ENCODE peak calls at places on chromosomes 5 and 9, in six cellular contexts. H is IMR-90, Y is trophoblast cell, L is neuronal stem cell, M is H9, D is mesenchymal stem cell. U is an unnamed sample.
A peak's percentile ranks its signal among the peaks of the same experiment; 100 is the strongest.

GRCh38 chr5:167072225-167072624 is 1219.2 kb upstream of the WWC1 start:
- DNase-seq in H (no peak), Y (no peak), L (no peak), M (no peak), D (no peak), U (no peak)

GRCh38 chr5:127878174-127878750 is 175.1 kb downstream of the CCDC192 start:
- DNase-seq in H (peak; percentile 57), Y (peak; percentile 72), L (peak; percentile 5), M (peak; percentile 52), D (peak; percentile 60), U (peak; percentile 67)

GRCh38 chr5:1747079-1747802 is 52.4 kb downstream of the MRPL36 start:
- DNase-seq in H (no peak), Y (no peak), L (no peak), M (peak; percentile 22), D (no peak), U (peak; percentile 34)

GRCh38 chr9:79764377-79764776 is 192.6 kb downstream of the TLE4 start:
- DNase-seq in H (peak; percentile 98), Y (peak; percentile 82), L (no peak), M (no peak), D (peak; percentile 92), U (no peak)

GRCh38 chr5:154058055-154059038 is 19.6 kb downstream of the MFAP3 start:
- DNase-seq in H (peak; percentile 31), Y (no peak), L (no peak), M (no peak), D (no peak), U (no peak)

GRCh38 chr9:79708541-79708940 is 136.8 kb downstream of the TLE4 start:
- DNase-seq in H (no peak), Y (no peak), L (no peak), M (no peak), D (no peak), U (no peak)

GRCh38 chr5:35129276-35129675 is 81.5 kb upstream of the AGXT2 start:
- DNase-seq in H (peak; percentile 96), Y (peak; percentile 19), L (no peak), M (no peak), D (peak; percentile 68), U (no peak)

GRCh38 chr5:166991586-166991985 is 1299.9 kb upstream of the WWC1 start:
- DNase-seq in H (no peak), Y (no peak), L (no peak), M (no peak), D (no peak), U (no peak)

GRCh38 chr9:82912639-82913038 is 150.3 kb downstream of the RASEF start:
- DNase-seq in H (no peak), Y (no peak), L (no peak), M (no peak), D (no peak), U (no peak)

GRCh38 chr9:122144836-122145235 is 14.7 kb downstream of the NDUFA8 start:
- DNase-seq in H (no peak), Y (no peak), L (no peak), M (no peak), D (peak; percentile 14), U (no peak)

GRCh38 chr5:141565826-141566575 is 52.8 kb downstream of the DIAPH1 start:
- DNase-seq in H (peak; percentile 24), Y (no peak), L (no peak), M (no peak), D (no peak), U (no peak)

GRCh38 chr9:91902465-91903125 is 47.4 kb downstream of the ROR2 start:
- DNase-seq in H (peak; percentile 53), Y (no peak), L (no peak), M (no peak), D (peak; percentile 48), U (no peak)

GRCh38 chr9:78010419-78010818 is 21.2 kb downstream of the GNAQ start:
- DNase-seq in H (no peak), Y (no peak), L (no peak), M (no peak), D (no peak), U (no peak)

GRCh38 chr9:83271665-83272071 is 208.7 kb upstream of the RASEF start:
- DNase-seq in H (no peak), Y (no peak), L (no peak), M (no peak), D (no peak), U (no peak)

GRCh38 chr9:119556129-119556875 is 187.1 kb upstream of the BRINP1 start:
- DNase-seq in H (peak; percentile 18), Y (peak; percentile 67), L (peak; percentile 71), M (peak; percentile 88), D (peak; percentile 46), U (peak; percentile 59)

GRCh38 chr5:56078675-56079500 is 84.1 kb upstream of the IL6ST start:
- DNase-seq in H (peak; percentile 41), Y (peak; percentile 46), L (no peak), M (no peak), D (no peak), U (no peak)

GRCh38 chr9:125971050-125971449 is 223.9 kb downstream of the PBX3 start:
- DNase-seq in H (no peak), Y (no peak), L (no peak), M (no peak), D (no peak), U (peak; percentile 42)

GRCh38 chr5:109516385-109516784 is 106.6 kb upstream of the PJA2 start:
- DNase-seq in H (peak; percentile 10), Y (peak; percentile 32), L (no peak), M (no peak), D (peak; percentile 62), U (no peak)
- H3K14ac ChIP-seq in H (no peak overlapping the region), Y (no peak overlapping the region), L (no peak overlapping the region), M (no peak overlapping the region), D (no peak overlapping the region), U (no peak overlapping the region)

DNA sequence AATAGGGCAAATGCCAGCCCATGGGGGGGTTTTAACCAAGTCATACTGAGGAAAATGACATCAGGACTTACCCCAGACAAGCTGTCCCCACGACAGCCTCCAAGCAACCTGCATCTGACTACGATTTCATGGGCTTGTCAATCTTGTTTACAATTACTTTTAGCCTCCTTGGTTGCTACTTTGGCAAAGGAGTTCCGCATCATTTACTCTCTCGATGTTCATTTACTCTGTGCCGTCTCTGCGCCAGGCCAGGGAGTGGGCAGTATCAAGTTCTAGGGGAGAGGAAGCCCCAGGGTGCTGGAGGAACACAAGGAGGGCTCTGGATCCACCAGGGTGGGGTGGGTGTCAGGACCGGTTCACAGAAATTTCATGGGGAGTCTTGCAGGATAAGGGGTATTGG is 23.9 kb downstream of the PTPN3 start:
- DNase-seq in H (no peak), Y (no peak), L (no peak), M (no peak), D (no peak), U (no peak)
- H3K14ac ChIP-seq in H (no peak overlapping the region), Y (no peak overlapping the region), L (no peak overlapping the region), M (no peak overlapping the region), D (no peak overlapping the region), U (no peak overlapping the region)

DNA sequence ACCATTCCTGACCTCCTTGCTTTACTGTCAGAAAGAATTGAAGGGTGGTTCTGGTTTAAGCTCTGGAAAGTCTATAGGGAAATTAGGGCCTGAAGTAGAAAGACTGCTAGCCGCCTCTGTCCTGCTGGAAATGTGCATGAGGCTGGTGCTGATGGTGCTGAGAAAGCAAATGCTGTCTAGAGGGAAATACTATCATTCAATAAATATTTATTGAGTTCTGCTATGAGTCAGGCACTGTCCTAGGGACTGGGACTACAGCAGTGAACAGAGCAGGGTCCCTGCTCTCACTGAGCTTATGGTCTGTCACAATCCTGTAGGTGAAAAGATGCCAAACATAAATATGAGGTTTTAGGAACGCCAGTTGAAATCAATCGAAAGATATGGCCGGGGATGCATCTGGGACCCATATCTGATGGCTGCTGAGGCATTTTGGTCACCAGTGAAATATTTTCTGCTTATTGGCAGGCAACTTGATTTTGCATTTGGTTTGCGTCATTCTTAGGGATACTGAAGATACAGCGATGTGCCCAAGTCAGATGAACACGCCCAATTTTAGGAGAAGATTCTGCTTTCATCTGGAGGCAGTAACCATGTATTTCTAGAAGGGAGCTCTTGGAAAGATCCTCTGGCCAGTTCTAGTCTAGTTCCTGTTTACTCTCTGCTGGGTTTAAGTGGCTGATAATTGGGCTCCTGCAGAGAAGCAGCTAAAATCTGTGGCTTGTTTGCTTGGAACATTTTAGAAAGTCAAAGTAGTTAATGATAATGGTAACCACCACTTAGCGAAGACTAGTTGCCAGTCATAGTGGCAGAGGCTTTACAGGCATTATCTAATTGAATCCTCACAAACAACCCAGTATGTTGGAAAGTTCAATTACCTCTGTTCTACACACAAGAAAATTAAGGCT is 73.3 kb downstream of the INSYN2B start:
- DNase-seq in H (peak; percentile 22), Y (peak; percentile 6), L (no peak), M (no peak), D (peak; percentile 23), U (no peak)
- H3K14ac ChIP-seq in H (no peak overlapping the region), Y (no peak overlapping the region), L (no peak overlapping the region), M (no peak overlapping the region), D (no peak overlapping the region), U (no peak overlapping the region)

GRCh38 chr9:109537288-109537687 is 39.2 kb upstream of the PTPN3 start:
- DNase-seq in H (no peak), Y (no peak), L (no peak), M (no peak), D (no peak), U (no peak)

GRCh38 chr9:109538346-109538745 is 40.2 kb upstream of the PTPN3 start:
- DNase-seq in H (no peak), Y (peak; percentile 66), L (no peak), M (no peak), D (no peak), U (no peak)

GRCh38 chr9:109536859-109537258 is 38.8 kb upstream of the PTPN3 start:
- DNase-seq in H (no peak), Y (no peak), L (no peak), M (no peak), D (no peak), U (no peak)

GRCh38 chr9:109535365-109535764 is 37.3 kb upstream of the PTPN3 start:
- DNase-seq in H (no peak), Y (peak; percentile 24), L (no peak), M (no peak), D (no peak), U (no peak)

GRCh38 chr9:109534151-109534550 is 36.0 kb upstream of the PTPN3 start:
- DNase-seq in H (no peak), Y (no peak), L (no peak), M (no peak), D (no peak), U (no peak)
- H3K14ac ChIP-seq in H (no peak overlapping the region), Y (no peak overlapping the region), L (no peak overlapping the region), M (no peak overlapping the region), D (no peak overlapping the region), U (no peak overlapping the region)

GRCh38 chr5:5967945-5968344 is 410.4 kb downstream of the MED10 start:
- DNase-seq in H (no peak), Y (peak; percentile 43), L (no peak), M (no peak), D (no peak), U (no peak)
- H3K14ac ChIP-seq in H (no peak overlapping the region), Y (no peak overlapping the region), L (no peak overlapping the region), M (no peak overlapping the region), D (no peak overlapping the region), U (no peak overlapping the region)

DNA sequence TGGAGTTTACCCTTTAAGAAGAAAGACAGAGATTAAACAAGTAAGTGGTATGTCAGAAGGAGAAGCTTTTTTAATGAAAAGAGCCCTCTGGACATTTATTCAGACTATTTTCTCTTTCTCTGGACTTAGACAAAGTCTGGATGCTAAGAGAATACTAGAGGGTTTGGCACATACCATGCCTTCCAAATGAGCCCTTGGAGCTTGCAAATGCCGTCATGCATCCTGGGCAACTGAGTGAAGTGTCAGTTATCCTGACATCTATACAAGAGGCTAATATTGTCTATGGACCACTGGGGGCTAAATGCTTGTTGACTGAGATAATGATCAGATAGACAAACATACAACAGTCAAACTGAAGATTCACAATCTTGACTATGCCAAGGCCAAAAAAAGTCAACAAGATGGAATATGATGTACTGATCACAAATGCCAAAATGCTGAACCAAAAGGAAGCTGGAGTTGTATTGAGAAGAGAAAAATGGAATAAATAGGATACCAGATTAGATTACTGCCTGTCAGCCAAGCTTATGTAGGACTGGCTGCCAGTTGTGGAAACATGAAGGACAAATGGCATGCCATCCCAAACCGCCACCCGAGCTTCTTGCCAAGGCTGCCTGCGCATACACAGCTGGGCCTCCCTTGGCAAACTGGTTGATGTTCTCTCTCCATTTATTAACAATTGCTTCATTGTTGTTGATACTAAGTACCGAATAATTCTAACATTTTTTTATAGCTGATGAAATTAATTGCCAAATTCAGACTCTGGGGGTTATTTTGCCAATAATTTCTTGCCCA is 240.1 kb upstream of the GRAMD2B start:
- DNase-seq in H (no peak), Y (no peak), L (no peak), M (no peak), D (no peak), U (no peak)
- H3K14ac ChIP-seq in H (no peak overlapping the region), Y (no peak overlapping the region), L (no peak overlapping the region), M (no peak overlapping the region), D (peak overlapping the region; percentile 15), U (no peak overlapping the region)